ENCODE peak calls at places on chromosomes 3 and 15, in seven cellular contexts. One of them, this sample, is unnamed.

GRCh38 chr3:156682491-156682890 is 8.1 kb downstream of the TIPARP start:
- DNase-seq in cardiac fibroblast: no peak
- DNase-seq in mucosa of descending colon: no peak
- DNase-seq in breast epithelium: no peak
- DNase-seq in COR-L47: no peak
- DNase-seq in PC-9: no peak
- DNase-seq in hepatocyte: no peak
- DNase-seq in this sample: no peak

GRCh38 chr15:96699871-96700401 is 369.4 kb downstream of the NR2F2 start:
- DNase-seq in PC-9: no peak
- DNase-seq in COR-L47: peak
- DNase-seq in mucosa of descending colon: no peak
- DNase-seq in hepatocyte: no peak
- DNase-seq in cardiac fibroblast: no peak
- DNase-seq in breast epithelium: no peak
- DNase-seq in this sample: no peak

GRCh38 chr3:48662753-48663488 is at the start of gene CELSR3:
- DNase-seq in breast epithelium: peak
- DNase-seq in hepatocyte: peak
- DNase-seq in mucosa of descending colon: peak
- DNase-seq in PC-9: peak
- DNase-seq in COR-L47: peak
- DNase-seq in cardiac fibroblast: peak
- DNase-seq in this sample: peak

GRCh38 chr3:34183581-34184313 is 385.3 kb downstream of the PDCD6IP start:
- DNase-seq in PC-9: no peak
- DNase-seq in COR-L47: peak
- DNase-seq in hepatocyte: no peak
- DNase-seq in breast epithelium: no peak
- DNase-seq in mucosa of descending colon: no peak
- DNase-seq in cardiac fibroblast: no peak
- DNase-seq in this sample: no peak

GRCh38 chr3:15610083-15610482 is 8.5 kb downstream of the BTD start:
- DNase-seq in mucosa of descending colon: no peak
- DNase-seq in PC-9: no peak
- DNase-seq in hepatocyte: peak
- DNase-seq in cardiac fibroblast: peak
- DNase-seq in COR-L47: no peak
- DNase-seq in breast epithelium: no peak
- DNase-seq in this sample: peak

GRCh38 chr3:109831403-109831802 is 494.1 kb upstream of the DPPA4 start:
- DNase-seq in cardiac fibroblast: no peak
- DNase-seq in COR-L47: no peak
- DNase-seq in mucosa of descending colon: no peak
- DNase-seq in hepatocyte: no peak
- DNase-seq in PC-9: no peak
- DNase-seq in breast epithelium: no peak
- DNase-seq in this sample: no peak

GRCh38 chr3:55013145-55013544 is 85.3 kb upstream of the LRTM1 start:
- DNase-seq in breast epithelium: no peak
- DNase-seq in mucosa of descending colon: no peak
- DNase-seq in PC-9: no peak
- DNase-seq in cardiac fibroblast: peak
- DNase-seq in hepatocyte: peak
- DNase-seq in COR-L47: peak
- DNase-seq in this sample: peak

GRCh38 chr3:169562988-169563774 is 100.3 kb downstream of the MECOM start:
- DNase-seq in breast epithelium: no peak
- DNase-seq in COR-L47: peak
- DNase-seq in cardiac fibroblast: peak
- DNase-seq in hepatocyte: no peak
- DNase-seq in mucosa of descending colon: no peak
- DNase-seq in PC-9: peak
- DNase-seq in this sample: no peak

GRCh38 chr3:131856171-131856570 is 178.6 kb downstream of the CPNE4 start:
- DNase-seq in PC-9: no peak
- DNase-seq in mucosa of descending colon: no peak
- DNase-seq in COR-L47: no peak
- DNase-seq in breast epithelium: no peak
- DNase-seq in cardiac fibroblast: no peak
- DNase-seq in hepatocyte: no peak
- DNase-seq in this sample: no peak

GRCh38 chr3:113271189-113271588 is 59.8 kb downstream of the BOC start:
- DNase-seq in cardiac fibroblast: no peak
- DNase-seq in PC-9: no peak
- DNase-seq in COR-L47: peak
- DNase-seq in mucosa of descending colon: no peak
- DNase-seq in hepatocyte: no peak
- DNase-seq in breast epithelium: no peak
- DNase-seq in this sample: no peak

GRCh38 chr15:95302809-95303208 is 1027.7 kb upstream of the NR2F2 start:
- DNase-seq in breast epithelium: no peak
- DNase-seq in COR-L47: no peak
- DNase-seq in hepatocyte: no peak
- DNase-seq in mucosa of descending colon: no peak
- DNase-seq in cardiac fibroblast: no peak
- DNase-seq in PC-9: no peak
- DNase-seq in this sample: no peak

GRCh38 chr3:9231006-9231405 is 18.4 kb downstream of the SRGAP3 start:
- DNase-seq in mucosa of descending colon: no peak
- DNase-seq in cardiac fibroblast: no peak
- DNase-seq in PC-9: no peak
- DNase-seq in COR-L47: no peak
- DNase-seq in hepatocyte: no peak
- DNase-seq in breast epithelium: no peak
- DNase-seq in this sample: no peak

GRCh38 chr3:128168830-128169229 is 15.5 kb downstream of the EEFSEC start:
- DNase-seq in COR-L47: no peak
- DNase-seq in cardiac fibroblast: no peak
- DNase-seq in hepatocyte: no peak
- DNase-seq in mucosa of descending colon: no peak
- DNase-seq in breast epithelium: no peak
- DNase-seq in PC-9: no peak
- DNase-seq in this sample: no peak

GRCh38 chr3:160193644-160194192 is 31.5 kb upstream of the C3orf80 start:
- DNase-seq in cardiac fibroblast: no peak
- DNase-seq in PC-9: no peak
- DNase-seq in hepatocyte: no peak
- DNase-seq in breast epithelium: no peak
- DNase-seq in COR-L47: no peak
- DNase-seq in mucosa of descending colon: no peak
- DNase-seq in this sample: no peak

GRCh38 chr3:52091566-52092290 is 35.4 kb upstream of the DUSP7 start:
- DNase-seq in hepatocyte: no peak
- DNase-seq in cardiac fibroblast: peak
- DNase-seq in mucosa of descending colon: no peak
- DNase-seq in COR-L47: no peak
- DNase-seq in PC-9: no peak
- DNase-seq in breast epithelium: no peak
- DNase-seq in this sample: peak

GRCh38 chr15:64911317-64912186 is at the start of gene ANKDD1A:
- DNase-seq in cardiac fibroblast: peak
- DNase-seq in hepatocyte: peak
- DNase-seq in mucosa of descending colon: peak
- DNase-seq in COR-L47: peak
- DNase-seq in PC-9: no peak
- DNase-seq in breast epithelium: peak
- DNase-seq in this sample: peak

GRCh38 chr3:133505813-133506212 is 67.7 kb upstream of the CDV3 start:
- DNase-seq in COR-L47: no peak
- DNase-seq in hepatocyte: no peak
- DNase-seq in mucosa of descending colon: no peak
- DNase-seq in cardiac fibroblast: no peak
- DNase-seq in breast epithelium: no peak
- DNase-seq in PC-9: no peak
- DNase-seq in this sample: no peak

GRCh38 chr3:137194301-137194700 is 236.5 kb downstream of the IL20RB start:
- DNase-seq in COR-L47: no peak
- DNase-seq in hepatocyte: no peak
- DNase-seq in breast epithelium: no peak
- DNase-seq in mucosa of descending colon: no peak
- DNase-seq in cardiac fibroblast: no peak
- DNase-seq in PC-9: no peak
- DNase-seq in this sample: no peak

GRCh38 chr3:152235709-152236298 is 32.9 kb upstream of the MBNL1 start:
- DNase-seq in breast epithelium: no peak
- DNase-seq in hepatocyte: no peak
- DNase-seq in PC-9: peak
- DNase-seq in cardiac fibroblast: peak
- DNase-seq in COR-L47: no peak
- DNase-seq in mucosa of descending colon: no peak
- DNase-seq in this sample: peak

GRCh38 chr3:105042586-105042985 is 324.1 kb upstream of the ALCAM start:
- DNase-seq in breast epithelium: no peak
- DNase-seq in COR-L47: no peak
- DNase-seq in hepatocyte: no peak
- DNase-seq in PC-9: no peak
- DNase-seq in cardiac fibroblast: peak
- DNase-seq in mucosa of descending colon: no peak
- DNase-seq in this sample: no peak

GRCh38 chr3:110773413-110773954 is 298.1 kb upstream of the NECTIN3 start:
- DNase-seq in breast epithelium: no peak
- DNase-seq in cardiac fibroblast: peak
- DNase-seq in COR-L47: no peak
- DNase-seq in hepatocyte: peak
- DNase-seq in PC-9: no peak
- DNase-seq in mucosa of descending colon: no peak
- DNase-seq in this sample: peak

GRCh38 chr3:184142199-184142598 is 7.0 kb downstream of the EIF2B5 start:
- DNase-seq in PC-9: no peak
- DNase-seq in COR-L47: no peak
- DNase-seq in cardiac fibroblast: no peak
- DNase-seq in breast epithelium: no peak
- DNase-seq in hepatocyte: no peak
- DNase-seq in mucosa of descending colon: no peak
- DNase-seq in this sample: no peak

GRCh38 chr3:111152506-111152905 is 80.9 kb downstream of the NECTIN3 start:
- DNase-seq in hepatocyte: no peak
- DNase-seq in PC-9: no peak
- DNase-seq in COR-L47: no peak
- DNase-seq in breast epithelium: no peak
- DNase-seq in mucosa of descending colon: no peak
- DNase-seq in cardiac fibroblast: peak
- DNase-seq in this sample: peak

GRCh38 chr3:21962456-21962855 is 211.4 kb upstream of the ZNF385D start:
- DNase-seq in COR-L47: no peak
- DNase-seq in cardiac fibroblast: peak
- DNase-seq in mucosa of descending colon: no peak
- DNase-seq in breast epithelium: no peak
- DNase-seq in hepatocyte: no peak
- DNase-seq in PC-9: no peak
- DNase-seq in this sample: peak

GRCh38 chr15:62880278-62880677 is 162.3 kb upstream of the TPM1 start:
- DNase-seq in hepatocyte: no peak
- DNase-seq in cardiac fibroblast: no peak
- DNase-seq in COR-L47: no peak
- DNase-seq in PC-9: no peak
- DNase-seq in mucosa of descending colon: no peak
- DNase-seq in breast epithelium: no peak
- DNase-seq in this sample: peak

GRCh38 chr3:59444293-59444671 is 394.5 kb upstream of the CFAP20DC start:
- DNase-seq in mucosa of descending colon: no peak
- DNase-seq in breast epithelium: no peak
- DNase-seq in cardiac fibroblast: no peak
- DNase-seq in COR-L47: no peak
- DNase-seq in PC-9: no peak
- DNase-seq in hepatocyte: no peak
- DNase-seq in this sample: no peak

GRCh38 chr3:105938101-105938500 is 69.3 kb upstream of the CBLB start:
- DNase-seq in cardiac fibroblast: peak
- DNase-seq in breast epithelium: no peak
- DNase-seq in PC-9: no peak
- DNase-seq in COR-L47: no peak
- DNase-seq in hepatocyte: peak
- DNase-seq in mucosa of descending colon: no peak
- DNase-seq in this sample: peak

GRCh38 chr3:19215427-19215826 is 67.1 kb downstream of the KCNH8 start:
- DNase-seq in breast epithelium: no peak
- DNase-seq in hepatocyte: no peak
- DNase-seq in mucosa of descending colon: no peak
- DNase-seq in cardiac fibroblast: no peak
- DNase-seq in PC-9: no peak
- DNase-seq in COR-L47: no peak
- DNase-seq in this sample: no peak

GRCh38 chr3:159560214-159561004 is 428.2 kb upstream of the IL12A start:
- DNase-seq in PC-9: no peak
- DNase-seq in mucosa of descending colon: no peak
- DNase-seq in cardiac fibroblast: no peak
- DNase-seq in COR-L47: no peak
- DNase-seq in hepatocyte: no peak
- DNase-seq in breast epithelium: no peak
- DNase-seq in this sample: no peak

GRCh38 chr15:48250640-48251076 is 44.6 kb downstream of the SLC12A1 start:
- DNase-seq in mucosa of descending colon: no peak
- DNase-seq in PC-9: no peak
- DNase-seq in cardiac fibroblast: peak
- DNase-seq in breast epithelium: no peak
- DNase-seq in hepatocyte: peak
- DNase-seq in COR-L47: peak
- DNase-seq in this sample: peak

GRCh38 chr3:171480526-171480925 is 20.3 kb upstream of the TNIK start:
- DNase-seq in cardiac fibroblast: no peak
- DNase-seq in breast epithelium: no peak
- DNase-seq in COR-L47: no peak
- DNase-seq in mucosa of descending colon: no peak
- DNase-seq in hepatocyte: no peak
- DNase-seq in PC-9: no peak
- DNase-seq in this sample: no peak

GRCh38 chr3:129664040-129664646 is 57.7 kb upstream of the PLXND1 start:
- DNase-seq in PC-9: peak
- DNase-seq in hepatocyte: no peak
- DNase-seq in breast epithelium: no peak
- DNase-seq in mucosa of descending colon: no peak
- DNase-seq in COR-L47: no peak
- DNase-seq in cardiac fibroblast: no peak
- DNase-seq in this sample: peak

GRCh38 chr3:128575777-128576176 is 74.8 kb downstream of the RPN1 start:
- DNase-seq in breast epithelium: no peak
- DNase-seq in hepatocyte: no peak
- DNase-seq in cardiac fibroblast: no peak
- DNase-seq in COR-L47: no peak
- DNase-seq in PC-9: no peak
- DNase-seq in mucosa of descending colon: no peak
- DNase-seq in this sample: no peak

This sample was measured in EH.